ENCODE peak calls at places on chromosome 3, in eight cellular contexts. N is body of pancreas, Z is stomach, W is BE2C, O is psoas muscle, V is bronchial epithelial cell, D is endodermal cell, E is right cardiac atrium. H is an unnamed sample. For H3K27me3, the result is how much of the 10 kb centered on the place peaks cover.

GRCh38 chr3:9730747-9731205 is 759 bp upstream of the BRPF1 start:
- DNase-seq in N (no peak), V (no peak), E (no peak), D (no peak), W (no peak), O (no peak), Z (no peak), H (peak)

GRCh38 chr3:147361671-147362420 is 44.5 kb downstream of the ZIC4 start:
- DNase-seq in W (peak), D (peak), V (peak), Z (no peak), O (peak), N (peak), E (peak), H (no peak)

GRCh38 chr3:136193273-136194043 is 2.7 kb downstream of the MSL2 start:
- DNase-seq in O (no peak), N (no peak), V (peak), D (no peak), W (no peak), Z (no peak), E (no peak), H (no peak)

GRCh38 chr3:69309810-69310209 is 76.1 kb downstream of the FRMD4B start:
- DNase-seq in N (peak), Z (no peak), O (no peak), D (peak), V (peak), E (no peak), W (no peak), H (no peak)

GRCh38 chr3:55162031-55162784 is 234.3 kb upstream of the LRTM1 start:
- DNase-seq in V (no peak), W (no peak), D (no peak), E (no peak), N (no peak), O (no peak), Z (no peak), H (no peak)

GRCh38 chr3:36615861-36616260 is 148.5 kb downstream of the DCLK3 start:
- DNase-seq in V (peak), D (no peak), O (no peak), W (no peak), Z (no peak), E (no peak), N (no peak), H (no peak)

GRCh38 chr3:107068980-107069379 is 308.3 kb upstream of the CCDC54 start:
- DNase-seq in V (peak), W (no peak), O (no peak), E (no peak), D (no peak), N (no peak), Z (no peak), H (no peak)

GRCh38 chr3:190911382-190911781 is 48.9 kb upstream of the GMNC start:
- DNase-seq in Z (no peak), E (no peak), N (no peak), W (no peak), O (no peak), V (peak), D (peak), H (no peak)

GRCh38 chr3:148020880-148021279 is 611.7 kb downstream of the ZIC1 start:
- DNase-seq in N (no peak), E (no peak), V (no peak), O (no peak), W (no peak), D (no peak), Z (no peak), H (no peak)

GRCh38 chr3:176275113-176275512 is 922.2 kb downstream of the TBL1XR1 start:
- DNase-seq in V (no peak), O (no peak), W (no peak), D (no peak), Z (no peak), N (no peak), E (no peak), H (no peak)

GRCh38 chr3:60030982-60031381 is 981.2 kb upstream of the CFAP20DC start:
- DNase-seq in Z (no peak), D (no peak), O (no peak), W (no peak), V (no peak), N (no peak), E (no peak), H (no peak)

GRCh38 chr3:48433472-48434118 is 3.7 kb upstream of the PLXNB1 start:
- DNase-seq in O (no peak), W (no peak), E (peak), N (no peak), Z (peak), V (peak), D (no peak), H (no peak)

GRCh38 chr3:139797724-139798343 is 120.1 kb upstream of the NMNAT3 start:
- DNase-seq in D (peak), O (no peak), Z (no peak), E (peak), V (peak), N (peak), W (no peak), H (peak)

GRCh38 chr3:184289426-184289938 is 9.6 kb upstream of the PSMD2 start:
- DNase-seq in E (peak), D (peak), O (peak), V (peak), N (peak), Z (peak), W (peak), H (peak)

GRCh38 chr3:126497936-126498335 is 19.6 kb downstream of the UROC1 start:
- DNase-seq in E (no peak), D (no peak), W (no peak), Z (no peak), N (no peak), O (no peak), V (no peak), H (no peak)

GRCh38 chr3:73469331-73469730 is 155.4 kb downstream of the PDZRN3 start:
- DNase-seq in Z (no peak), D (no peak), W (no peak), E (no peak), N (no peak), V (no peak), O (no peak), H (no peak)

GRCh38 chr3:152302521-152303021 is 33.8 kb downstream of the MBNL1 start:
- DNase-seq in W (no peak), V (no peak), D (no peak), E (peak), O (peak), Z (no peak), N (peak), H (no peak)

GRCh38 chr3:136787226-136787793 is 31.6 kb upstream of the SLC35G2 start:
- DNase-seq in W (no peak), V (no peak), Z (peak), O (no peak), D (no peak), E (no peak), N (peak), H (no peak)

GRCh38 chr3:160226026-160226739 is 961 bp downstream of the C3orf80 start:
- DNase-seq in D (peak), N (peak), Z (no peak), W (peak), O (no peak), E (peak), V (no peak), H (no peak)

GRCh38 chr3:42376397-42376798 is 34.0 kb downstream of the LYZL4 start:
- DNase-seq in N (peak), V (peak), Z (no peak), W (no peak), O (peak), E (peak), D (no peak), H (no peak)

GRCh38 chr3:146817705-146818104 is 212.6 kb upstream of the PLSCR5 start:
- DNase-seq in Z (no peak), D (no peak), W (no peak), V (peak), E (no peak), O (no peak), N (no peak), H (no peak)

GRCh38 chr3:100992086-100993033 is 861 bp downstream of the ABI3BP start:
- DNase-seq in O (no peak), W (no peak), V (peak), E (no peak), N (peak), Z (no peak), D (no peak), H (no peak)

GRCh38 chr3:36597422-36597821 is 166.9 kb downstream of the DCLK3 start:
- DNase-seq in E (no peak), W (no peak), N (no peak), O (no peak), V (peak), D (no peak), Z (no peak), H (no peak)

GRCh38 chr3:134651347-134652041 is 672 bp upstream of the KY start:
- DNase-seq in Z (peak), D (no peak), W (no peak), E (no peak), N (peak), V (no peak), O (peak), H (no peak)

GRCh38 chr3:39220551-39221530 is 28.4 kb upstream of the XIRP1 start:
- DNase-seq in Z (no peak), W (no peak), O (no peak), D (no peak), V (no peak), E (no peak), N (no peak), H (no peak)

GRCh38 chr3:37521403-37521802 is 340.3 kb upstream of the CTDSPL start:
- DNase-seq in Z (no peak), V (no peak), N (no peak), O (no peak), D (no peak), E (no peak), W (peak), H (no peak)

GRCh38 chr3:179701176-179701827 is 48.5 kb downstream of the USP13 start:
- DNase-seq in E (no peak), W (no peak), V (no peak), N (no peak), Z (no peak), D (no peak), O (no peak), H (no peak)

GRCh38 chr3:197428117-197428761 is 127.5 kb downstream of the BDH1 start:
- DNase-seq in E (peak), W (peak), O (peak), D (peak), N (no peak), Z (peak), V (peak), H (no peak)

GRCh38 chr3:16511561-16512434 is 1.7 kb downstream of the RFTN1 start:
- DNase-seq in E (peak), O (peak), N (peak), V (peak), W (no peak), Z (peak), D (peak), H (no peak)

GRCh38 chr3:108416111-108416869 is 94.1 kb downstream of the MYH15 start:
- DNase-seq in Z (no peak), E (no peak), V (peak), D (no peak), O (no peak), W (no peak), N (no peak), H (no peak)

GRCh38 chr3:127455541-127456450 is 134.7 kb downstream of the TPRA1 start:
- DNase-seq in V (peak), O (peak), N (peak), E (peak), D (peak), W (peak), Z (peak), H (peak)

GRCh38 chr3:71495708-71496472 is 87.6 kb downstream of the FOXP1 start:
- DNase-seq in Z (no peak), E (no peak), O (no peak), D (peak), V (peak), W (no peak), N (no peak), H (no peak)

DNA sequence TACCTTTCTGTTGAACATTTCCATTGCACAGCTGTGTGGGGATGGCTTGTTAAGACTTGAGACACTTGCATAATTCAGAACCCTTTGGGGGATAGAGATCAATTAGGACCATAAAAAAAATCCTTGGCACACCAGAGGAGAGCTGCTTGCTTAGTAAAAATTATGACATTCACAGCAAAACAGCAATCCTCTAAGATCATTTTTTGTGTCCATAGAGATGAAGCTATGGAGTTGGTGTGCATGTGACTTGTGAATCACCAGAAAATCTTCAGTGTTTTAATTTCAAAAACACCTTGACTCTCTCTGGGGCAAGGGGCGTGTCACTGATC is 7.7 kb downstream of the COL8A1 start:
- DNase-seq in D (no peak), V (peak), W (no peak), O (no peak), N (no peak), Z (no peak), E (no peak), H (no peak)
- H3K27me3 ChIP-seq in D (under half), V (under half), W (under half), O (under half), N (under half), Z (under half), E (under half), H (under half)

DNA sequence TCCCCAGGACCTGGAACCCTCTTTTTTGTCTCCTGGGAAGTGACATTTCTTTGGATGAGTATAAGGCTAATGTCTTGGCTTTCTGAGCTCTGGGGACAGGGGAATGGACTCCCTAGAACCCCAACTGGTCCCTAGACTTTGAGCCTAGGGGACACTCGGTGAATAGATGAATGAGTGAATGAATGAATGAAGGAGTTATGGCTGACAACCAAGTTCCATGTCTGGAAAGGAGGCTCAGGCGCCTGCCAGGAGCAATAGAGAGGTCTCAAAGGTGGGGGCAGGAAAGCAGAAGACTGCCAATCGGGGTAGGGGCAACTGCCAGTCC is 712 bp upstream of the PRKCD start:
- DNase-seq in V (no peak), O (no peak), E (no peak), W (no peak), N (no peak), D (no peak), Z (no peak), H (no peak)
- H3K4me3 ChIP-seq in V (peak), O (peak), E (peak), W (peak), N (peak), D (peak), Z (peak), H (no peak)

GRCh38 chr3:195762611-195763247 is 42.0 kb downstream of the MUC20 start:
- DNase-seq in E (no peak), Z (no peak), O (no peak), W (no peak), V (no peak), D (no peak), N (no peak), H (no peak)
- H3K27me3 ChIP-seq in E (under half), Z (half or more), O (under half), W (under half), V (under half), D (under half), N (under half), H (under half)

DNA sequence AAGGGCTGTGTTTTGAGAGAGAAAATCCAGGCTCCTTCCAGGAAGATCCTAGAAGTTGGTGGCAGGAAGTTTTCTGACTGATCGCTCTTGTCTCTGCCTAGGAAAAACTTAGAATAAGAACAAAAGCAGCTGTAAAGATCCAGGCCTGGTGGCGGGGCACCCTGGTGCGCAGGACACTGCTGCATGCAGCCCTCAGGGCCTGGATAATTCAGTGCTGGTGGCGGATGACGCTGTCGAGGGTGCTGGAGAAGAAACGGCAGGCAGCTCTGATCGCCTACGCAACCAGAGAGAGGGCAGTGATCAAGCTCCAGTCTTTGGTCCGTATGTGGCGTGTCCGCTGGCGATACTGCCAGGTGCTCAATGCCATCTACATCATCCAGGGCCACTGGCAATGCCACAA is 1.5 kb downstream of the IQCF2 start:
- DNase-seq in E (no peak), N (no peak), Z (no peak), D (peak), W (peak), V (no peak), O (no peak), H (no peak)
- H3K4me3 ChIP-seq in E (no peak), N (no peak), Z (no peak), D (no peak), W (no peak), V (no peak), O (no peak), H (no peak)

DNA sequence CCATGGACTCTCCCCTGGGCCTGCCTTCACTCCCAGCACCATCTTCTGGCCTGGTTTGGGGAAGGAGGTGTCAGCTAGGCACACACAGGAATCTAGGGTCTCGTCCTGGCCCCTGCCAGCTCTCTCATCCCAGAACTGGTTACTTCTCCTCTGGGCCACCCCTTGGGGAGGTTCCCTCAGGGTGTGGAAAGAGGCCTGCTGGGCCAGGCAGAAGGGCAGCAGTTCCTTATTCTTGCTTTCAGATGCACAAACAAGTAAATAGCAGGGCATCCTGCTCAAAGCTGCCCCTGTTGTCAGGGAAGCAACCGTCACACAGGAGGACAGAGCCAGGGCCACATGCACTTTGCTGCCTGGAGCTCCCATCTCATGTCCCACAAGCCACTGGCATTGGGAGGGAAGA is 108.7 kb upstream of the HACD2 start:
- DNase-seq in N (no peak), V (no peak), Z (no peak), E (no peak), D (no peak), W (no peak), O (no peak), H (no peak)
- H3K27me3 ChIP-seq in N (under half), V (under half), Z (under half), E (under half), D (under half), W (under half), O (under half), H (under half)

GRCh38 chr3:194620192-194620591 is 13.0 kb downstream of the TMEM44 start:
- DNase-seq in E (no peak), D (no peak), N (no peak), O (peak), Z (no peak), V (no peak), W (no peak), H (no peak)

GRCh38 chr3:194623449-194624290 is 9.5 kb downstream of the TMEM44 start:
- DNase-seq in D (peak), V (no peak), E (no peak), Z (no peak), W (peak), O (no peak), N (no peak), H (no peak)

GRCh38 chr3:194622621-194623360 is 10.4 kb downstream of the TMEM44 start:
- DNase-seq in W (no peak), V (no peak), Z (no peak), E (no peak), N (no peak), O (no peak), D (no peak), H (no peak)

GRCh38 chr3:194621947-194622346 is 11.3 kb downstream of the TMEM44 start:
- DNase-seq in E (no peak), D (no peak), Z (no peak), N (no peak), W (no peak), V (no peak), O (no peak), H (no peak)

GRCh38 chr3:194624956-194625355 is 8.3 kb downstream of the TMEM44 start:
- DNase-seq in E (no peak), W (no peak), D (no peak), O (no peak), N (no peak), Z (no peak), V (no peak), H (no peak)
- H3K4me3 ChIP-seq in E (no peak), W (no peak), D (no peak), O (no peak), N (no peak), Z (no peak), V (no peak), H (no peak)

DNA sequence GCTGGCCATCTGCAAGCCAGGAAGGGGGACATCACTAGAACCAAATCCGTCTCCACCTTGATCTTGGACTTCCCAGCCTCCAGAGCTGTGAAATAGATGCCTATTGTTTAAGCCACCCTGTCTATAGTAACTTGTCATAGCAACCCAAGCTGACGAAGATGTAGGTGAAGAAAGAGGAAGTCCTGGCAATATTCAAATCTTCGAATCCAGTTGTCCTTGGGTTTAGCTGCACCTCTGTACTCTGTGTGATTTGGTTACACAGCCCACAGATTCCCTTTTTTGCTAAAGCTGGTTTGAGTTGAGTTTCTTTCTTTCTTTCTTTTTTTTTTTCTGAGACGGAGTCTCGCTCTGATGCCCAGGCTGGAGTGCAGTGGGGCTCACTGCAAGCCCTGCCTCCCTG is 68.0 kb upstream of the XCR1 start:
- DNase-seq in N (no peak), W (no peak), D (no peak), V (no peak), O (no peak), Z (no peak), E (no peak), H (no peak)
- H3K27me3 ChIP-seq in N (under half), W (under half), D (under half), V (under half), O (under half), Z (under half), E (under half), H (under half)

DNA sequence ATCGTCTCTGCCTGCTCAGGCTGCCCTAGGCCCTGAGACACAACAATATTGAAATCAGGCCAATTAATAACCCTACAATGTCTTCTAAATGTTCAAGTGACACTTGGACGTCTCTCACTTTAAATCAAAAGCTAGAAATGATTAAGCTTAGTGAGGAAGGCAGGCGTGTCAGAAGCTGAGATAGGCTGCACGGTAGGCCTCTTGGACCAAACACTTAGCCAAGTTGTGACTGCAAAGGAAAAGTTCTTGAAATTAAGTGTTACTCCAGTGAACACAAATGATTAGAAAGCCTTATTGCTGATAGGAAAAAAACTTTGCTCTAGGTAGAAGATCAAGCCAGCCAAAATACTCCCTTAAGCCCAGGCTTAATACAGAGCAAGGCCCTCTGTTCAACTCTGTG is 2.2 kb downstream of the HPS3 start:
- DNase-seq in W (no peak), E (no peak), Z (no peak), N (no peak), V (no peak), D (no peak), O (no peak), H (no peak)
- H3K4me3 ChIP-seq in W (no peak), E (peak), Z (no peak), N (no peak), V (no peak), D (peak), O (no peak), H (no peak)

GRCh38 chr3:14775574-14775973 is 43.2 kb upstream of the FGD5 start:
- DNase-seq in D (peak), V (no peak), W (no peak), Z (peak), N (no peak), O (no peak), E (no peak), H (no peak)
- H3K27me3 ChIP-seq in D (under half), V (under half), W (under half), Z (under half), N (under half), O (under half), E (under half), H (under half)